ENCODE peak calls at places on chromosomes 2 and 18, in ten cellular contexts. One of them, this sample, is unnamed.

GRCh38 chr18:23106575-23106974 is 28.7 kb upstream of the CABLES1 start:
- DNase-seq in spleen: no peak
- DNase-seq in A549: peak; percentile 93
- DNase-seq in brain microvascular endothelial cell: peak; percentile 96
- DNase-seq in AG04450: peak; percentile 63
- DNase-seq in fibroblast of lung: peak; percentile 90
- DNase-seq in left ventricle myocardium inferior: no peak
- DNase-seq in GM12865: no peak
- DNase-seq in astrocyte of the spinal cord: peak; percentile 97
- DNase-seq in upper lobe of left lung: no peak
- DNase-seq in this sample: peak; percentile 93

GRCh38 chr2:145835665-145836064 is 1315.7 kb upstream of the ZEB2 start:
- DNase-seq in GM12865: no peak
- DNase-seq in astrocyte of the spinal cord: no peak
- DNase-seq in spleen: no peak
- DNase-seq in A549: no peak
- DNase-seq in left ventricle myocardium inferior: no peak
- DNase-seq in fibroblast of lung: peak; percentile 5
- DNase-seq in brain microvascular endothelial cell: no peak
- DNase-seq in upper lobe of left lung: no peak
- DNase-seq in AG04450: no peak
- DNase-seq in this sample: no peak

GRCh38 chr2:64012115-64012514 is 7.1 kb downstream of the VPS54 start:
- DNase-seq in brain microvascular endothelial cell: no peak
- DNase-seq in upper lobe of left lung: no peak
- DNase-seq in fibroblast of lung: no peak
- DNase-seq in left ventricle myocardium inferior: no peak
- DNase-seq in AG04450: no peak
- DNase-seq in astrocyte of the spinal cord: no peak
- DNase-seq in spleen: no peak
- DNase-seq in A549: no peak
- DNase-seq in GM12865: no peak
- DNase-seq in this sample: no peak

GRCh38 chr2:216064014-216064630 is 17.5 kb downstream of the PECR start:
- DNase-seq in brain microvascular endothelial cell: no peak
- DNase-seq in AG04450: no peak
- DNase-seq in left ventricle myocardium inferior: no peak
- DNase-seq in spleen: no peak
- DNase-seq in A549: no peak
- DNase-seq in upper lobe of left lung: no peak
- DNase-seq in fibroblast of lung: no peak
- DNase-seq in astrocyte of the spinal cord: no peak
- DNase-seq in GM12865: no peak
- DNase-seq in this sample: peak; percentile 23

GRCh38 chr2:198100323-198100722 is 295.9 kb downstream of the PLCL1 start:
- DNase-seq in upper lobe of left lung: no peak
- DNase-seq in AG04450: no peak
- DNase-seq in fibroblast of lung: no peak
- DNase-seq in brain microvascular endothelial cell: no peak
- DNase-seq in left ventricle myocardium inferior: no peak
- DNase-seq in A549: no peak
- DNase-seq in astrocyte of the spinal cord: no peak
- DNase-seq in spleen: no peak
- DNase-seq in GM12865: no peak
- DNase-seq in this sample: peak; percentile 23

GRCh38 chr2:108917526-108917925 is 71.5 kb downstream of the EDAR start:
- DNase-seq in spleen: no peak
- DNase-seq in fibroblast of lung: no peak
- DNase-seq in AG04450: no peak
- DNase-seq in upper lobe of left lung: no peak
- DNase-seq in astrocyte of the spinal cord: no peak
- DNase-seq in brain microvascular endothelial cell: no peak
- DNase-seq in left ventricle myocardium inferior: no peak
- DNase-seq in GM12865: no peak
- DNase-seq in A549: no peak
- DNase-seq in this sample: no peak

GRCh38 chr18:46412831-46413371 is 244.1 kb downstream of the LOXHD1 start:
- DNase-seq in upper lobe of left lung: no peak
- DNase-seq in AG04450: no peak
- DNase-seq in left ventricle myocardium inferior: no peak
- DNase-seq in GM12865: no peak
- DNase-seq in astrocyte of the spinal cord: no peak
- DNase-seq in spleen: no peak
- DNase-seq in fibroblast of lung: peak; percentile 8
- DNase-seq in A549: no peak
- DNase-seq in brain microvascular endothelial cell: no peak
- DNase-seq in this sample: no peak

GRCh38 chr2:84939426-84940087 is 31.4 kb upstream of the KCMF1 start:
- DNase-seq in spleen: peak; percentile 85
- DNase-seq in brain microvascular endothelial cell: no peak
- DNase-seq in astrocyte of the spinal cord: no peak
- DNase-seq in upper lobe of left lung: no peak
- DNase-seq in A549: peak; percentile 49
- DNase-seq in left ventricle myocardium inferior: no peak
- DNase-seq in fibroblast of lung: no peak
- DNase-seq in GM12865: peak; percentile 100
- DNase-seq in AG04450: no peak
- DNase-seq in this sample: no peak

GRCh38 chr2:237157551-237158102 is 71.9 kb downstream of the COPS8 start:
- DNase-seq in spleen: no peak
- DNase-seq in fibroblast of lung: no peak
- DNase-seq in GM12865: no peak
- DNase-seq in astrocyte of the spinal cord: peak; percentile 96
- DNase-seq in upper lobe of left lung: no peak
- DNase-seq in AG04450: no peak
- DNase-seq in A549: no peak
- DNase-seq in brain microvascular endothelial cell: no peak
- DNase-seq in left ventricle myocardium inferior: no peak
- DNase-seq in this sample: no peak

GRCh38 chr2:166805753-166806152 is 82.5 kb upstream of the XIRP2 start:
- DNase-seq in A549: no peak
- DNase-seq in brain microvascular endothelial cell: no peak
- DNase-seq in upper lobe of left lung: no peak
- DNase-seq in astrocyte of the spinal cord: no peak
- DNase-seq in fibroblast of lung: no peak
- DNase-seq in AG04450: no peak
- DNase-seq in GM12865: no peak
- DNase-seq in spleen: no peak
- DNase-seq in left ventricle myocardium inferior: no peak
- DNase-seq in this sample: no peak

GRCh38 chr2:138428710-138429440 is 72.7 kb upstream of the SPOPL start:
- DNase-seq in astrocyte of the spinal cord: no peak
- DNase-seq in upper lobe of left lung: no peak
- DNase-seq in spleen: no peak
- DNase-seq in GM12865: no peak
- DNase-seq in A549: no peak
- DNase-seq in brain microvascular endothelial cell: no peak
- DNase-seq in fibroblast of lung: no peak
- DNase-seq in left ventricle myocardium inferior: no peak
- DNase-seq in AG04450: no peak
- DNase-seq in this sample: no peak

GRCh38 chr2:218168635-218169462 is 2.1 kb upstream of the CXCR1 start:
- DNase-seq in astrocyte of the spinal cord: peak; percentile 15
- DNase-seq in upper lobe of left lung: no peak
- DNase-seq in spleen: no peak
- DNase-seq in left ventricle myocardium inferior: peak; percentile 29
- DNase-seq in A549: peak; percentile 40
- DNase-seq in AG04450: no peak
- DNase-seq in brain microvascular endothelial cell: peak; percentile 26
- DNase-seq in GM12865: peak; percentile 69
- DNase-seq in fibroblast of lung: peak; percentile 20
- DNase-seq in this sample: no peak

GRCh38 chr2:57828221-57828620 is 218.4 kb upstream of the VRK2 start:
- DNase-seq in AG04450: no peak
- DNase-seq in spleen: peak; percentile 42
- DNase-seq in GM12865: no peak
- DNase-seq in upper lobe of left lung: no peak
- DNase-seq in astrocyte of the spinal cord: no peak
- DNase-seq in fibroblast of lung: no peak
- DNase-seq in left ventricle myocardium inferior: no peak
- DNase-seq in A549: no peak
- DNase-seq in brain microvascular endothelial cell: no peak
- DNase-seq in this sample: no peak

GRCh38 chr18:26429535-26429934 is 118.8 kb downstream of the KCTD1 start:
- DNase-seq in left ventricle myocardium inferior: no peak
- DNase-seq in astrocyte of the spinal cord: peak; percentile 82
- DNase-seq in brain microvascular endothelial cell: peak; percentile 89
- DNase-seq in fibroblast of lung: peak; percentile 86
- DNase-seq in upper lobe of left lung: no peak
- DNase-seq in GM12865: no peak
- DNase-seq in A549: peak; percentile 68
- DNase-seq in spleen: no peak
- DNase-seq in AG04450: peak; percentile 50
- DNase-seq in this sample: peak; percentile 62

GRCh38 chr2:28336264-28336992 is 56.2 kb upstream of the FOSL2 start:
- DNase-seq in upper lobe of left lung: no peak
- DNase-seq in brain microvascular endothelial cell: no peak
- DNase-seq in AG04450: no peak
- DNase-seq in left ventricle myocardium inferior: no peak
- DNase-seq in astrocyte of the spinal cord: no peak
- DNase-seq in A549: no peak
- DNase-seq in spleen: no peak
- DNase-seq in GM12865: no peak
- DNase-seq in fibroblast of lung: no peak
- DNase-seq in this sample: no peak

GRCh38 chr2:95359035-95359434 is 43.5 kb upstream of the FAHD2A start:
- DNase-seq in brain microvascular endothelial cell: peak; percentile 58
- DNase-seq in A549: no peak
- DNase-seq in left ventricle myocardium inferior: no peak
- DNase-seq in upper lobe of left lung: no peak
- DNase-seq in spleen: no peak
- DNase-seq in AG04450: peak; percentile 15
- DNase-seq in fibroblast of lung: peak; percentile 59
- DNase-seq in GM12865: no peak
- DNase-seq in astrocyte of the spinal cord: peak; percentile 76
- DNase-seq in this sample: peak; percentile 37

GRCh38 chr18:28439870-28440269 is 262.9 kb upstream of the CDH2 start:
- DNase-seq in A549: peak; percentile 0
- DNase-seq in GM12865: peak; percentile 18
- DNase-seq in brain microvascular endothelial cell: no peak
- DNase-seq in spleen: no peak
- DNase-seq in AG04450: no peak
- DNase-seq in astrocyte of the spinal cord: no peak
- DNase-seq in left ventricle myocardium inferior: no peak
- DNase-seq in fibroblast of lung: no peak
- DNase-seq in upper lobe of left lung: no peak
- DNase-seq in this sample: no peak
- TF ChIP-seq CTCF in A549: no peak
- TF ChIP-seq CTCF in GM12865: peak; percentile 16
- TF ChIP-seq CTCF in brain microvascular endothelial cell: peak; percentile 38
- TF ChIP-seq CTCF in spleen: no peak
- TF ChIP-seq CTCF in AG04450: no peak
- TF ChIP-seq CTCF in astrocyte of the spinal cord: no peak
- TF ChIP-seq CTCF in left ventricle myocardium inferior: no peak
- TF ChIP-seq CTCF in fibroblast of lung: no peak
- TF ChIP-seq CTCF in upper lobe of left lung: no peak
- TF ChIP-seq CTCF in this sample: no peak

DNA sequence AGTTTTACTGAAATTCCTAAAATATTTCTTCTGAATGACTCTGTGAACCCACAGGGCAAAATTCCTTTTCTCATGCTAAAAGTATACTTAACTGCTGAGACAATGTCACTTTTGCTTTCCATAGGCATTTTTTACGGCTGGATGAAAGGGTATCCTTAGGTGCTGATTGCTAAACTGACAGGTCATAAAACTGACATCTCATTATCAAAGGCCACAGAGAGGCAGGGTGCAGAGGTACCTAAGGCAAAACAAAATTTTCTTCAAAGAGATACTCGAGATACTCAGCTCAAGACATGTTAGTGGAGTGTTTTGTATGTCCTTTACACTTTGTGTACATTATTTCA is 62.0 kb upstream of the WDR75 start:
- DNase-seq in AG04450: no peak
- DNase-seq in GM12865: no peak
- DNase-seq in brain microvascular endothelial cell: peak; percentile 20
- DNase-seq in spleen: no peak
- DNase-seq in fibroblast of lung: peak; percentile 22
- DNase-seq in A549: peak; percentile 27
- DNase-seq in astrocyte of the spinal cord: peak; percentile 66
- DNase-seq in upper lobe of left lung: no peak
- DNase-seq in left ventricle myocardium inferior: no peak
- DNase-seq in this sample: no peak
- H3K4me3 ChIP-seq in AG04450: peak overlapping the region; percentile 31
- H3K4me3 ChIP-seq in GM12865: no peak overlapping the region
- H3K4me3 ChIP-seq in brain microvascular endothelial cell: no peak overlapping the region
- H3K4me3 ChIP-seq in spleen: no peak overlapping the region
- H3K4me3 ChIP-seq in fibroblast of lung: peak overlapping the region; percentile 17
- H3K4me3 ChIP-seq in A549: peak overlapping the region; percentile 10
- H3K4me3 ChIP-seq in astrocyte of the spinal cord: no peak overlapping the region
- H3K4me3 ChIP-seq in upper lobe of left lung: no peak overlapping the region
- H3K4me3 ChIP-seq in left ventricle myocardium inferior: no peak overlapping the region
- H3K4me3 ChIP-seq in this sample: no peak overlapping the region

DNA sequence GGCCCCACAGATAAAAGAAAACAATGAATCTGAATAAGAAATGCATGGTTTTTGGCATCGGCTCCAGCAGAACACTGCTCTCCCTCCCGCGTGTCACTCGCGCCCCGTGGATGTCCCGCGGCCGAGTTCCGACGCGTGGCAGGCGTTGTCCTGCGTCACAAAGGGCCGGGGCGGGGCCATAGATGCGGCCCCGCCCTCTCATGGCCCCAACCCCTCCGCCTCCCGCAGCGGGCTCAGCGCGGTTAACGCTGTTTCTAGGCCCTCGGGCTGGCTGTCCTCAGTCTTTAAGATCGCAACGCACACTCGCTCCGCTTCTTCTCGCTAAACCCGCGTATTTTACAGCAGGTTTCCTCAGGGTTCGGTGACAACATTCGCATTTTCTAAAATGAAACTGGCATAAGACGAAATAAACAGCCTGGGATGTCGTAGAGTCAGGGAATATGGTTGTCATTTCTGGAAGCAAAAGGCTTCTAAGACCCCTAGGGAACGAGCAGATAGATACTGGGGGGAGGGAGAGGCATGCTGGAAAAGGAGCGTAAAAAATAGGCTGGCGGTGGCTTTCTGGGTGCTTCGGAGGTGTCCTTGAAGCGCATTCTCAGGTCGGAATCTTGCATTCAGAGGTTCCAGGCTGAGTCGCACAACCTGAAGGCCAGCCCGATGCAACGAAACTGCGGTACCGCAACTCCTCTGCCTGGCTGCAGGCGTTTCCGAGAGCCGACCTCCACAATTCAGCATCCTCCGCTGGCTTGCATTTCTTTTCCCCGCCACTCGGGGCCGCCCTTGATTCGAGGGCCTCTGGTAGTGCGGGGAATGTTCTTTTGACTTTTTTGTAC is at the start of gene FKBP7:
- DNase-seq in astrocyte of the spinal cord: peak; percentile 84
- DNase-seq in brain microvascular endothelial cell: peak; percentile 79
- DNase-seq in upper lobe of left lung: peak; percentile 97
- DNase-seq in fibroblast of lung: peak; percentile 84
- DNase-seq in spleen: peak; percentile 98
- DNase-seq in GM12865: peak; percentile 85
- DNase-seq in left ventricle myocardium inferior: peak; percentile 89
- DNase-seq in A549: peak; percentile 84
- DNase-seq in AG04450: peak; percentile 46
- DNase-seq in this sample: no peak
- TF ChIP-seq CTCF in astrocyte of the spinal cord: peak; percentile 71
- TF ChIP-seq CTCF in brain microvascular endothelial cell: peak; percentile 84
- TF ChIP-seq CTCF in upper lobe of left lung: peak; percentile 74
- TF ChIP-seq CTCF in fibroblast of lung: peak; percentile 36
- TF ChIP-seq CTCF in spleen: peak; percentile 44
- TF ChIP-seq CTCF in GM12865: peak; percentile 83
- TF ChIP-seq CTCF in left ventricle myocardium inferior: peak; percentile 74
- TF ChIP-seq CTCF in A549: peak; percentile 58
- TF ChIP-seq CTCF in AG04450: peak; percentile 63
- TF ChIP-seq CTCF in this sample: peak; percentile 73

GRCh38 chr2:5725794-5726463 is 33.7 kb downstream of the SOX11 start:
- DNase-seq in brain microvascular endothelial cell: peak; percentile 5
- DNase-seq in A549: no peak
- DNase-seq in AG04450: no peak
- DNase-seq in GM12865: no peak
- DNase-seq in fibroblast of lung: peak; percentile 6
- DNase-seq in astrocyte of the spinal cord: peak; percentile 55
- DNase-seq in upper lobe of left lung: no peak
- DNase-seq in spleen: no peak
- DNase-seq in left ventricle myocardium inferior: no peak
- DNase-seq in this sample: no peak
- H3K4me3 ChIP-seq in brain microvascular endothelial cell: peak overlapping the region; percentile 54
- H3K4me3 ChIP-seq in A549: no peak overlapping the region
- H3K4me3 ChIP-seq in AG04450: no peak overlapping the region
- H3K4me3 ChIP-seq in GM12865: no peak overlapping the region
- H3K4me3 ChIP-seq in fibroblast of lung: peak overlapping the region; percentile 23
- H3K4me3 ChIP-seq in astrocyte of the spinal cord: peak overlapping the region; percentile 30
- H3K4me3 ChIP-seq in upper lobe of left lung: peak overlapping the region; percentile 21
- H3K4me3 ChIP-seq in spleen: no peak overlapping the region
- H3K4me3 ChIP-seq in left ventricle myocardium inferior: peak overlapping the region; percentile 58
- H3K4me3 ChIP-seq in this sample: no peak overlapping the region